ENCODE peak calls at places on chromosome 22, in six cellular contexts. D is H1, H is IMR-90, Z is H9, F is mesenchymal stem cell, L is trophoblast cell. Y is an unnamed sample.
A peak's percentile ranks its signal among the peaks of the same experiment; 100 is the strongest.

GRCh38 chr22:40676644-40677043 is 2.6 kb upstream of the MCHR1 start:
- DNase-seq in D (no peak), H (no peak), Z (no peak), F (no peak), L (no peak), Y (no peak)

GRCh38 chr22:35615156-35615555 is 2.0 kb downstream of the MB start:
- DNase-seq in D (no peak), H (no peak), Z (no peak), F (no peak), L (no peak), Y (no peak)

GRCh38 chr22:29269230-29269604 is 1.1 kb downstream of the EWSR1 start:
- DNase-seq in D (no peak), H (no peak), Z (no peak), F (peak; percentile 13), L (no peak), Y (no peak)

GRCh38 chr22:24789516-24789915 is 15.0 kb upstream of the PIWIL3 start:
- DNase-seq in D (no peak), H (no peak), Z (no peak), F (no peak), L (no peak), Y (no peak)

GRCh38 chr22:45210577-45211431 is 29.9 kb downstream of the KIAA0930 start:
- DNase-seq in D (no peak), H (no peak), Z (no peak), F (no peak), L (no peak), Y (no peak)

GRCh38 chr22:43891360-43892182 is at the start of gene PNPLA5:
- DNase-seq in D (peak; percentile 86), H (peak; percentile 38), Z (peak; percentile 87), F (no peak), L (no peak), Y (no peak)

GRCh38 chr22:30159561-30160353 is 79.5 kb downstream of the HORMAD2 start:
- DNase-seq in D (no peak), H (peak; percentile 86), Z (no peak), F (peak; percentile 73), L (peak; percentile 60), Y (no peak)

GRCh38 chr22:35915477-35916013 is 113.1 kb downstream of the RBFOX2 start:
- DNase-seq in D (no peak), H (peak; percentile 66), Z (no peak), F (peak; percentile 55), L (no peak), Y (no peak)

GRCh38 chr22:37388538-37388937 is 38.7 kb downstream of the ELFN2 start:
- DNase-seq in D (no peak), H (no peak), Z (no peak), F (no peak), L (no peak), Y (no peak)

GRCh38 chr22:32583074-32583677 is 108.6 kb downstream of the FBXO7 start:
- DNase-seq in D (no peak), H (no peak), Z (no peak), F (no peak), L (no peak), Y (no peak)

GRCh38 chr22:42160251-42160650 is 29.6 kb upstream of the CYP2D6 start:
- DNase-seq in D (no peak), H (no peak), Z (no peak), F (no peak), L (no peak), Y (no peak)

GRCh38 chr22:44360306-44360685 is 47.5 kb upstream of the SHISAL1 start:
- DNase-seq in D (no peak), H (no peak), Z (no peak), F (no peak), L (no peak), Y (no peak)

GRCh38 chr22:40499187-40499753 is 128.9 kb downstream of the SGSM3 start:
- DNase-seq in D (no peak), H (peak; percentile 99), Z (no peak), F (peak; percentile 98), L (peak; percentile 89), Y (no peak)

GRCh38 chr22:38012604-38013072 is 28.3 kb upstream of the SOX10 start:
- DNase-seq in D (no peak), H (peak; percentile 85), Z (no peak), F (no peak), L (no peak), Y (no peak)

GRCh38 chr22:30878516-30879365 is 89.8 kb downstream of the MORC2 start:
- DNase-seq in D (no peak), H (no peak), Z (no peak), F (no peak), L (no peak), Y (no peak)

GRCh38 chr22:46596032-46596441 is 24.1 kb upstream of the GRAMD4 start:
- DNase-seq in D (no peak), H (no peak), Z (no peak), F (peak; percentile 5), L (peak; percentile 92), Y (no peak)

GRCh38 chr22:41799486-41800347 is 762 bp upstream of the CCDC134 start:
- DNase-seq in D (peak; percentile 67), H (no peak), Z (peak; percentile 43), F (no peak), L (peak; percentile 21), Y (peak; percentile 12)

GRCh38 chr22:41661088-41661487 is 27.6 kb downstream of the SNU13 start:
- DNase-seq in D (no peak), H (peak; percentile 18), Z (no peak), F (peak; percentile 15), L (no peak), Y (no peak)

GRCh38 chr22:35970601-35971417 is 57.8 kb downstream of the RBFOX2 start:
- DNase-seq in D (no peak), H (no peak), Z (no peak), F (no peak), L (no peak), Y (no peak)

GRCh38 chr22:29879738-29880137 is 3.2 kb upstream of the MTMR3 start:
- DNase-seq in D (peak; percentile 32), H (no peak), Z (no peak), F (no peak), L (no peak), Y (no peak)

GRCh38 chr22:21727159-21727558 is 8.4 kb downstream of the YPEL1 start:
- DNase-seq in D (no peak), H (no peak), Z (no peak), F (no peak), L (no peak), Y (no peak)

GRCh38 chr22:47783433-47784366 is 1021.2 kb downstream of the TBC1D22A start:
- DNase-seq in D (peak; percentile 81), H (no peak), Z (peak; percentile 69), F (no peak), L (no peak), Y (no peak)
- H2BK5ac ChIP-seq in D (no peak overlapping the region), H (no peak overlapping the region), Z (no peak overlapping the region), F (no peak overlapping the region), L (no peak overlapping the region), Y (no peak overlapping the region)

GRCh38 chr22:20199906-20200305 is 49.1 kb upstream of the CCDC188 start:
- DNase-seq in D (no peak), H (no peak), Z (no peak), F (no peak), L (peak; percentile 73), Y (no peak)

GRCh38 chr22:20198527-20199319 is 47.9 kb upstream of the CCDC188 start:
- DNase-seq in D (no peak), H (no peak), Z (no peak), F (no peak), L (no peak), Y (no peak)

GRCh38 chr22:20200411-20200810 is 49.6 kb upstream of the CCDC188 start:
- DNase-seq in D (no peak), H (no peak), Z (no peak), F (no peak), L (no peak), Y (no peak)

GRCh38 chr22:20197407-20198030 is 46.7 kb upstream of the CCDC188 start:
- DNase-seq in D (no peak), H (no peak), Z (no peak), F (no peak), L (no peak), Y (no peak)

DNA sequence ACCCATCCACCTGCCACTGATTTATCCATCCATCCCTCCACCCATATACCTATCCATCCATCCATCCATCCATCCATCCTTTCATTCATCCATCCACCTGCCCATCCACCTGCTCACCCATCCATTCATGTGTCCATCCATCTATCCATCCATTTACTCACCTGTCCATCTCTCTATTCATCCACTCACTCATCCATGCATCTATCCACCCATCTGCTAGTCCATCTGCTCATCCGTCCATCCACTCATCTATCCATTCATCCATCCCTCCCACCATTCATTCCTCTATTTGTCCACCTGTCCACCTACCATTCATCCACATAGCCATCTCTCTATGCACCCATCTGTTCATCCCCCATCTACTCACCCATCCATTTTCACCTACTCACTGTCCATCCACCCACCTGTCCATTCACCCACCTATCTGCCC is 48.6 kb upstream of the CCDC188 start:
- DNase-seq in D (no peak), H (no peak), Z (no peak), F (no peak), L (no peak), Y (no peak)
- H3K14ac ChIP-seq in D (no peak overlapping the region), H (no peak overlapping the region), Z (no peak overlapping the region), F (no peak overlapping the region), L (no peak overlapping the region), Y (no peak overlapping the region)

GRCh38 chr22:49295851-49296560 is 531.7 kb downstream of the BRD1 start:
- DNase-seq in D (peak; percentile 33), H (no peak), Z (peak; percentile 17), F (no peak), L (no peak), Y (no peak)

GRCh38 chr22:49292909-49293308 is 534.8 kb downstream of the BRD1 start:
- DNase-seq in D (peak; percentile 8), H (no peak), Z (peak; percentile 5), F (no peak), L (no peak), Y (no peak)

GRCh38 chr22:49296561-49296960 is 531.1 kb downstream of the BRD1 start:
- DNase-seq in D (peak; percentile 23), H (no peak), Z (peak; percentile 19), F (no peak), L (no peak), Y (no peak)

GRCh38 chr22:49295465-49295743 is 532.3 kb downstream of the BRD1 start:
- DNase-seq in D (no peak), H (no peak), Z (peak; percentile 20), F (no peak), L (no peak), Y (no peak)

DNA sequence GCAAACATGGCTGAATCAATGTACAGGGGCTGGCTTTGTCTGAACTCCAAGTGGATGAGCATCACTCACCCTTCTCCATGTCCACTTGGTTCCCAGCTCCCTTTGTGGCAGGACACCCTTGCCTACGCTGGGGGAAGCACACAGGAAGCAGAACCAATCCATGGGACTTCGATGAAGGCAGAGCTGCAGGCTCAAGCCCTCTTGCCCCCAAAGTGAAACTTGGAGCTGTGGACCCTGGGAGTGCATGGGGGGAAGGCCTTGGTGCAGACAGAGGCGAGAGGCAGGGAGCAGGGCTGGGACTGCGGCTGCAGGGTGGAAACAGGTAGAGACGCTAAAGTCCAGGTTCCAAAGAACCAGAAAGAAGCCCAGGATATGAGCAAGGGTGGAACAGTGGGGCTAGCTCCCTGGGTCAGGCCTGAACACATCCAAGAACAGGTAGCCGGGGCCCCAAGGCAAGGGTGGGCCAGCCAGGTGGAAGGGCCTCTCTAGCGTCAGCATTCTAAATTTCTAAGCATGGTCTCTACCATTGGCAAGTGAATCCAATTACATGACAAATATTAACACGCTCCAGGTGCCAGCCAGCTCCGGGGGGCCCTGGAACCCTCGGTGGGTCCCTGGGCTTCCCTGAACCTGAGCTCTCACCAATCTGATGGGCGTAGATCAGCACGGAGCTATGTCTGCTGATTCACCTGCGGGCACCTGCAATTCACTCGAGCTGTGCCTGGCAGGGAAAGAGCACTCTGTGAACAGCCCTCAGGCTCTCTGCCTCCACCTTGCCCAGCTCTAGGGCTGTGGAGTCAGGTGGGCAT is 532.8 kb downstream of the BRD1 start:
- DNase-seq in D (peak; percentile 11), H (no peak), Z (peak; percentile 4), F (no peak), L (no peak), Y (no peak)
- H3K9me3 ChIP-seq in D (no peaks in the 10 kb centered on the region), H (peaks cover 76% of the 10 kb centered on the region), Z (no peaks in the 10 kb centered on the region), F (peaks cover 24% of the 10 kb centered on the region), L (peaks cover 18% of the 10 kb centered on the region), Y (peaks cover 7% of the 10 kb centered on the region)

GRCh38 chr22:39469681-39470461 is 13.1 kb downstream of the MGAT3 start:
- DNase-seq in D (no peak), H (no peak), Z (no peak), F (no peak), L (no peak), Y (no peak)
- H2BK5ac ChIP-seq in D (peak overlapping the region; percentile 84), H (no peak overlapping the region), Z (no peak overlapping the region), F (no peak overlapping the region), L (no peak overlapping the region), Y (peak overlapping the region; percentile 79)